ENCODE peak calls at places on chromosomes 3 and 15, in five cellular contexts. V is pancreas, A is left lung, D is IMR-90, Z is cardiac muscle cell. N is an unnamed sample. For H3K4me1, the result is how much of the 10 kb centered on the place peaks cover.

GRCh38 chr15:49860101-49860500 is 239.3 kb downstream of the DTWD1 start:
- DNase-seq in V (no peak), A (no peak), D (peak), Z (no peak), N (no peak)

GRCh38 chr3:127915115-127915936 is at the start of gene KBTBD12:
- DNase-seq in V (peak), A (no peak), D (no peak), Z (peak), N (no peak)

GRCh38 chr3:31732548-31732947 is 199.8 kb downstream of the STT3B start:
- DNase-seq in V (no peak), A (no peak), D (no peak), Z (peak), N (no peak)

GRCh38 chr3:11844891-11845290 is 1.8 kb downstream of the TAMM41 start:
- DNase-seq in V (no peak), A (no peak), D (no peak), Z (no peak), N (no peak)

GRCh38 chr3:153706706-153707105 is 414.5 kb upstream of the ARHGEF26 start:
- DNase-seq in V (no peak), A (no peak), D (no peak), Z (no peak), N (no peak)

GRCh38 chr3:112303811-112304325 is 9.9 kb upstream of the SLC9C1 start:
- DNase-seq in V (no peak), A (peak), D (peak), Z (peak), N (no peak)

GRCh38 chr3:65130782-65131181 is 443.0 kb upstream of the ADAMTS9 start:
- DNase-seq in V (no peak), A (no peak), D (no peak), Z (no peak), N (no peak)

GRCh38 chr15:35698331-35698730 is 152.4 kb upstream of the DPH6 start:
- DNase-seq in V (no peak), A (no peak), D (no peak), Z (no peak), N (no peak)

GRCh38 chr3:126900859-126901540 is 81.9 kb upstream of the PLXNA1 start:
- DNase-seq in V (no peak), A (no peak), D (peak), Z (no peak), N (no peak)

GRCh38 chr3:16177962-16178627 is 3.6 kb downstream of the GALNT15 start:
- DNase-seq in V (peak), A (peak), D (peak), Z (peak), N (peak)

GRCh38 chr15:67738056-67738455 is 87.3 kb upstream of the SKOR1 start:
- DNase-seq in V (no peak), A (no peak), D (no peak), Z (no peak), N (no peak)

GRCh38 chr3:18426597-18426996 is 1.5 kb upstream of the SATB1 start:
- DNase-seq in V (no peak), A (no peak), D (no peak), Z (no peak), N (no peak)

GRCh38 chr3:158909870-158910269 is 108.0 kb downstream of the MFSD1 start:
- DNase-seq in V (no peak), A (no peak), D (no peak), Z (no peak), N (no peak)

GRCh38 chr3:148852271-148853000 is 12.7 kb upstream of the CPA3 start:
- DNase-seq in V (no peak), A (no peak), D (no peak), Z (no peak), N (no peak)

GRCh38 chr15:31262901-31263671 is 63.5 kb upstream of the KLF13 start:
- DNase-seq in V (no peak), A (peak), D (peak), Z (no peak), N (no peak)

GRCh38 chr15:31263751-31264533 is 62.7 kb upstream of the KLF13 start:
- DNase-seq in V (peak), A (peak), D (no peak), Z (no peak), N (peak)

GRCh38 chr15:31265871-31266711 is 60.5 kb upstream of the KLF13 start:
- DNase-seq in V (no peak), A (peak), D (no peak), Z (no peak), N (peak)

GRCh38 chr15:31265090-31265870 is 61.4 kb upstream of the KLF13 start:
- DNase-seq in V (no peak), A (peak), D (no peak), Z (peak), N (peak)

DNA sequence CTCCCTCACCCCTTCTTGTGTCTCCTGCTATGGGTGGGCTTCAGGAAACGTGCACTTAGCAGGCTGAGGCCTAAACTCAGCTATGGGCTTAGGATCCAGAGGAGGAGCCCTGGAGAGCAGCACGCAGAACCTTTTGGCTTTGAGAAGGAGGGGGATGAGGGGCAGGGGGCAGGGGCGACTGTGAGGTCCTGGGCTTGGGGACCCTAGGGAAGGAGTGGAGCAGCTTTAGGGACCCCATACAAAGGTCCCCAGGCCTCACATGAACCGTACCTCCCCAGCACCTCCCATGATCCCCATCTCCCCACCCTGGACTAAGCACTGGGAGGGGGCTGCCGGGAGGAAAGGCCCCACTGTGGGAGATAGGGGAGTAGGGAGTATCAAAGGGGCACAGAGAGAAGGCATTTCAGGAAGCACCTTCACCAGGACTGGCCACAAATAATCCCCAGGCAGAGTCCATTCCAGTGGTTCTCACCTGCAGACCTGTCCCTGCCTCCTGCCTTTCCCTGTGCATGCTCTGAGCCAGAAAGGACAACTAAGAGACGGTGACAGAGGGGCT is 62.0 kb upstream of the KLF13 start:
- DNase-seq in V (no peak), A (peak), D (no peak), Z (no peak), N (no peak)
- H3K4me1 ChIP-seq in V (under half), A (half or more), D (under half), Z (under half), N (under half)

DNA sequence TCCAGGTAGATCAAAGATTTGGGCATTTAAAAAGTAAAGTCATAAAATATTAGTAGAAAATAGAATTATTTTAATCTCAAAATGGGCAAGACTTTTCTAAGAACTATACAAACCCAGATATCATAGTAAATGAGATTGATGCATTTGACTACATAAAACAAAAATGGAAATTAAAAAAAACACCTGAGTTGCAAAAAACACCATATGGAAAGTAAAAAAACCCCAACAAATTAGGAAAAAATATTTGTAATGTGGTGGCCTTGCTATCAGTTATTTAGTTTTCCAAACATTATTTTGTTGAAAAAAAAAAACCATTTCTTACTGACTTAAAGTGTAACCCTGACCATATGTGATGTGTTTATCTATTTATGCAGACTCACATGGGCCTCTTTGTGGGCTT is 97.2 kb downstream of the PDCD6IP start:
- DNase-seq in V (no peak), A (no peak), D (no peak), Z (no peak), N (no peak)
- H3K4me3 ChIP-seq in V (no peak), A (no peak), D (no peak), Z (no peak), N (no peak)

GRCh38 chr3:25465266-25465860 is 37.3 kb downstream of the RARB start:
- DNase-seq in V (no peak), A (no peak), D (no peak), Z (no peak), N (no peak)
- TF ChIP-seq CTCF in V (no peak), A (no peak), D (no peak), Z (no peak), N (no peak)

GRCh38 chr3:4531478-4532025 is 38.4 kb downstream of the ITPR1 start:
- DNase-seq in V (no peak), A (no peak), D (peak), Z (peak), N (no peak)

GRCh38 chr3:4533489-4534443 is 40.6 kb downstream of the ITPR1 start:
- DNase-seq in V (no peak), A (peak), D (no peak), Z (no peak), N (no peak)

GRCh38 chr3:4528802-4529201 is 35.7 kb downstream of the ITPR1 start:
- DNase-seq in V (no peak), A (no peak), D (no peak), Z (no peak), N (no peak)

GRCh38 chr3:4529901-4530588 is 36.9 kb downstream of the ITPR1 start:
- DNase-seq in V (no peak), A (no peak), D (no peak), Z (no peak), N (no peak)

GRCh38 chr3:4532535-4533112 is 39.5 kb downstream of the ITPR1 start:
- DNase-seq in V (no peak), A (no peak), D (no peak), Z (no peak), N (no peak)
- H3K4me1 ChIP-seq in V (under half), A (half or more), D (under half), Z (under half), N (under half)

GRCh38 chr3:132351222-132351806 is 34.1 kb downstream of the ACP3 start:
- DNase-seq in V (no peak), A (no peak), D (no peak), Z (no peak), N (no peak)
- H3K4me3 ChIP-seq in V (no peak), A (no peak), D (no peak), Z (no peak), N (no peak)

GRCh38 chr3:23324745-23325144 is 121.6 kb downstream of the UBE2E2 start:
- DNase-seq in V (no peak), A (no peak), D (peak), Z (no peak), N (no peak)

GRCh38 chr3:23329471-23329870 is 126.3 kb downstream of the UBE2E2 start:
- DNase-seq in V (no peak), A (no peak), D (no peak), Z (no peak), N (no peak)

GRCh38 chr3:23330568-23330967 is 127.4 kb downstream of the UBE2E2 start:
- DNase-seq in V (no peak), A (no peak), D (peak), Z (no peak), N (no peak)

GRCh38 chr3:23320586-23321570 is 117.8 kb downstream of the UBE2E2 start:
- DNase-seq in V (no peak), A (no peak), D (no peak), Z (no peak), N (peak)

GRCh38 chr3:23325466-23326065 is 122.4 kb downstream of the UBE2E2 start:
- DNase-seq in V (no peak), A (no peak), D (no peak), Z (no peak), N (no peak)
- TF ChIP-seq CTCF in V (no peak), A (no peak), D (no peak), Z (no peak), N (no peak)

GRCh38 chr3:43298761-43299160 is 12.4 kb downstream of the SNRK start:
- DNase-seq in V (no peak), A (no peak), D (no peak), Z (no peak), N (no peak)
- H3K4me1 ChIP-seq in V (half or more), A (half or more), D (under half), Z (under half), N (under half)

DNA sequence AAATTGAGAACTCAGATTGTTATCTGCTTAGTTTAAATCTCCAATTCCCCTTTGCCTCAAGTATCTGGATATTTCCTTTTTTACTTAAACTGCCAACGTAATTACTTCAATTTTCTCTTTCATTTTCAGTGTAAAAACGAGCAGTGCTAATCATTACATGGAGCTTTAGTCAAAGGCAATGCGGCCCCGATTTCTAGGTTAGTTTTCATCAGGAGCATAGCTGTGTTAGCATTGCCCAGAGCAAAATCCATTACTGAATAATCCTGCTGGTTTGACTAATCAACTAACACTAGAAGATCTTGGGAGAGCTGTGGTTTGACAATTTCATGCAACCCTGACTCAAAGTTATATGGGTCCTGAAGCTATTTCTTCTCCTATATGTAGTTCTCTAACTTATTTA is 46.2 kb downstream of the ZPLD1 start:
- DNase-seq in V (no peak), A (no peak), D (no peak), Z (no peak), N (no peak)
- H3K4me3 ChIP-seq in V (no peak), A (no peak), D (no peak), Z (no peak), N (no peak)

GRCh38 chr3:169931747-169932520 is 20.6 kb downstream of the SAMD7 start:
- DNase-seq in V (no peak), A (no peak), D (no peak), Z (no peak), N (no peak)

DNA sequence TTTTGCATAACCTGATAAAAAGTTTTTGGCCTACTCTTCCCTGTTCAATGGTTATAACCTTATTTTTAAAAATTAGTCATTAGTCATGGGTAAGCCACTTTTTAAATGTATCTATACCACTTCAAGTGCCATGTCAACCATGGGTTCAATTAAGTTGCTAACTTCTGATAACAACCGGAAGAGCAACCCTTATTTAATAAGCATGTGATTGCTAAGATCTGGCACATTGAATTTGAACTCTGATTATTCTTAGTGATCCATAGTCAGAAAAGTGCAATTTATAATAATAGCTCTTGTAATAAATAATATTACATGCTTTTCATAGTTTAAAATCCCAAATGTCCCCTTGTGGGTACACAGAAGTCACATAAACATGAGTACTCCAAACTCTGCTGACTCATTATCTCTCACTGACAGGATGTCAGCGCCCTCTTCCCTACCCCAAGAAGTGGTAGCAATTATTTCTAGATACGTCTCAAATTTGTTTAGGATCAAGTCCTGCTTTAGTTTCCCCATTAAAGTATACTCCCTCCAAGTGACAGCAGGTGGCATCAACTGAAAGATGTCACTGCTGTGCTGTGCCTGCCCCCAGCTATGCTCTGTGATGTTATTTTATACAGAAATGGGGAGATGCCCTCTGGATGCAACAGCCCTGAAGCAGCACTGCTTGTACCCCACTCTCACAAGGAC is 18.6 kb downstream of the SAMD7 start:
- DNase-seq in V (no peak), A (no peak), D (no peak), Z (no peak), N (no peak)
- TF ChIP-seq CTCF in V (no peak), A (no peak), D (no peak), Z (no peak), N (no peak)

GRCh38 chr15:98722209-98722608 is 73.9 kb downstream of the IGF1R start:
- DNase-seq in V (no peak), A (no peak), D (no peak), Z (no peak), N (no peak)
- H3K4me1 ChIP-seq in V (under half), A (under half), D (under half), Z (under half), N (half or more)

N was measured in Caco-2.